ENCODE peak calls at places on chromosomes 4 and X, in four cellular contexts. I is CD8-positive, alpha-beta T cell; C is cardiac muscle cell; V is GM23338. L is an unnamed sample.

GRCh38 chrX:148310402-148311200 is 189.8 kb upstream of the AFF2 start:
- DNase-seq in I (peak; percentile 37), C (no peak), V (no peak), L (no peak)

GRCh38 chr4:111400736-111401135 is 744.5 kb upstream of the FAM241A start:
- DNase-seq in I (no peak), C (peak; percentile 83), V (no peak), L (no peak)

GRCh38 chrX:101078716-101079115 is at the start of gene TMEM35A:
- DNase-seq in I (no peak), C (peak; percentile 53), V (peak; percentile 70), L (peak; percentile 36)

GRCh38 chr4:139736661-139737060 is 71.0 kb downstream of the MGST2 start:
- DNase-seq in I (no peak), C (no peak), V (peak; percentile 25), L (no peak)

GRCh38 chrX:54754854-54755253 is 43.2 kb downstream of the ITIH6 start:
- DNase-seq in I (no peak), C (no peak), V (peak; percentile 1), L (peak; percentile 38)

GRCh38 chrX:21802054-21802660 is 37.3 kb upstream of the MBTPS2 start:
- DNase-seq in I (no peak), C (peak; percentile 21), V (no peak), L (no peak)

GRCh38 chrX:29662101-29662500 is 553.3 kb upstream of the MAGEB2 start:
- DNase-seq in I (no peak), C (no peak), V (no peak), L (no peak)

GRCh38 chrX:136525738-136526606 is 6.0 kb upstream of the VGLL1 start:
- DNase-seq in I (no peak), C (no peak), V (no peak), L (no peak)

GRCh38 chr4:125200556-125200955 is 114.2 kb upstream of the FAT4 start:
- DNase-seq in I (no peak), C (no peak), V (no peak), L (no peak)

GRCh38 chr4:43325220-43325967 is 432.9 kb downstream of the GRXCR1 start:
- DNase-seq in I (no peak), C (no peak), V (no peak), L (no peak)

GRCh38 chr4:38207110-38207457 is 246.9 kb downstream of the PTTG2 start:
- DNase-seq in I (no peak), C (no peak), V (no peak), L (no peak)

GRCh38 chr4:168119870-168120269 is 27.5 kb downstream of the ANXA10 start:
- DNase-seq in I (no peak), C (no peak), V (no peak), L (no peak)

GRCh38 chr4:15234101-15234500 is 193.7 kb upstream of the C1QTNF7 start:
- DNase-seq in I (no peak), C (no peak), V (no peak), L (no peak)

GRCh38 chr4:105306158-105306781 is 159.6 kb downstream of the TET2 start:
- DNase-seq in I (no peak), C (no peak), V (no peak), L (no peak)

GRCh38 chr4:160825644-160826338 is 1338.0 kb downstream of the FSTL5 start:
- DNase-seq in I (no peak), C (peak; percentile 17), V (no peak), L (no peak)

GRCh38 chr4:62344474-62344873 is 1144.3 kb downstream of the ADGRL3 start:
- DNase-seq in I (no peak), C (no peak), V (no peak), L (no peak)

GRCh38 chr4:79682801-79683217 is 274.8 kb upstream of the GK2 start:
- DNase-seq in I (no peak), C (no peak), V (no peak), L (no peak)

GRCh38 chrX:45714864-45715263 is 514.2 kb upstream of the DIPK2B start:
- DNase-seq in I (no peak), C (no peak), V (no peak), L (no peak)

GRCh38 chr4:164424852-164425251 is 329.1 kb upstream of the SMIM31 start:
- DNase-seq in I (no peak), C (no peak), V (no peak), L (no peak)

GRCh38 chr4:1614854-1615595 is 69.1 kb downstream of the FAM53A start:
- DNase-seq in I (no peak), C (no peak), V (no peak), L (no peak)

GRCh38 chr4:113300384-113301011 is 251.0 kb downstream of the ANK2 start:
- DNase-seq in I (no peak), C (peak; percentile 5), V (peak; percentile 4), L (no peak)

GRCh38 chrX:31353095-31353494 is 281.3 kb upstream of the FTHL17 start:
- DNase-seq in I (no peak), C (no peak), V (no peak), L (no peak)

GRCh38 chrX:10608099-10608498 is 12.3 kb downstream of the MID1 start:
- DNase-seq in I (no peak), C (no peak), V (no peak), L (no peak)

GRCh38 chrX:40154229-40154852 is 56.6 kb upstream of the BCOR start:
- DNase-seq in I (no peak), C (peak; percentile 86), V (peak; percentile 65), L (peak; percentile 93)
- H3K4me3 ChIP-seq in I (peak overlapping the region; percentile 41), C (peak overlapping the region; percentile 43), V (peak overlapping the region; percentile 64), L (peak overlapping the region; percentile 61)

GRCh38 chrX:25012433-25012735 is 3.4 kb downstream of the ARX start:
- DNase-seq in I (no peak), C (peak; percentile 59), V (peak; percentile 62), L (peak; percentile 85)
- H3K27me3 ChIP-seq in I (no peaks in the 10 kb centered on the region), C (peaks cover 99% of the 10 kb centered on the region), V (peaks cover 98% of the 10 kb centered on the region), L (peaks cover 98% of the 10 kb centered on the region)

GRCh38 chrX:107562482-107562881 is 65.8 kb upstream of the PRPS1 start:
- DNase-seq in I (no peak), C (peak; percentile 18), V (no peak), L (no peak)

GRCh38 chrX:107563851-107564250 is 64.5 kb upstream of the PRPS1 start:
- DNase-seq in I (no peak), C (no peak), V (peak; percentile 26), L (no peak)

GRCh38 chrX:107559506-107559905 is 68.8 kb upstream of the PRPS1 start:
- DNase-seq in I (no peak), C (no peak), V (no peak), L (no peak)

GRCh38 chrX:107565005-107565404 is 63.3 kb upstream of the PRPS1 start:
- DNase-seq in I (no peak), C (no peak), V (no peak), L (no peak)

DNA sequence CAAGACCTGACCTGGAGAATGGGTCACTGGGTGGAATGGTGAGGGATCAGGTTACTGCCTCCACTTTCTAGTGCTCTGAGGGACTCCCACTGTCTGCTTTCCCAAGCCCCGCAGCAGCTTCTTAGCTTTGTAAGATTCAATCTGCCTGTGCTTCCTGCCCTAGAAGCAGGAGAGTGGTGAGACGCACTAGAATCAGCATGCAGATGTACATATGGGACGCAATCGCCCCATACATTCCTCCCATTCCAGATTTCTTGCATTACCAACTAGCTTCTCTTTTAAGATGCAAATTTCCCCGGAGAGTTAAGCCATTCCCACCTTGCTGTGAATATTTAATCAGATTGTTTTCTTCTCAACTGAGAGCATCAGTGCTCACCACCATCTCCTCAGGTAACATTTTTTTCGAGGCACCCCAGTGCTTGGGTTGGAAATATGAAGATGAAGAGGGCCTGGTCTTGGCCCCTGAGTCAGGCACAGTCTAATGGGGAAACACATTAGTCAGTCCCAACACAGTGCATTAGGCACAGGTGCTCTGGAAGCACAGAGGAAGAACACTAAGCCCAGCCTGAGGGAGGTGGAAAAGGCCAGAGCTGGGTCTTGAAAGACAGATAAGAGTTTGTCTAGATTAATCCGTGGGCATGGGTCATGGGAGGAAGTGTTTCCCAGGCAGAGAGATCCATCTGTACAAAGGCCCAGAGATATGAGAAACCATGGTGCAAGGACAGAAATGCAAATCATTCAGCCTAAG is 66.7 kb upstream of the PRPS1 start:
- DNase-seq in I (no peak), C (no peak), V (peak; percentile 83), L (peak; percentile 26)
- H3K36me3 ChIP-seq in I (no peaks in the 10 kb centered on the region), C (no peaks in the 10 kb centered on the region), V (no peaks in the 10 kb centered on the region), L (no peaks in the 10 kb centered on the region)

GRCh38 chrX:56228914-56229313 is 3.2 kb upstream of the KLF8 start:
- DNase-seq in I (no peak), C (no peak), V (peak; percentile 3), L (no peak)

GRCh38 chrX:56233100-56233499 is 944 bp downstream of the KLF8 start:
- DNase-seq in I (no peak), C (peak; percentile 13), V (peak; percentile 25), L (no peak)

GRCh38 chrX:56232221-56233082 is at the start of gene KLF8:
- DNase-seq in I (no peak), C (peak; percentile 43), V (peak; percentile 72), L (peak; percentile 76)

GRCh38 chrX:56231706-56232105 is 450 bp upstream of the KLF8 start:
- DNase-seq in I (no peak), C (peak; percentile 2), V (peak; percentile 37), L (peak; percentile 12)

DNA sequence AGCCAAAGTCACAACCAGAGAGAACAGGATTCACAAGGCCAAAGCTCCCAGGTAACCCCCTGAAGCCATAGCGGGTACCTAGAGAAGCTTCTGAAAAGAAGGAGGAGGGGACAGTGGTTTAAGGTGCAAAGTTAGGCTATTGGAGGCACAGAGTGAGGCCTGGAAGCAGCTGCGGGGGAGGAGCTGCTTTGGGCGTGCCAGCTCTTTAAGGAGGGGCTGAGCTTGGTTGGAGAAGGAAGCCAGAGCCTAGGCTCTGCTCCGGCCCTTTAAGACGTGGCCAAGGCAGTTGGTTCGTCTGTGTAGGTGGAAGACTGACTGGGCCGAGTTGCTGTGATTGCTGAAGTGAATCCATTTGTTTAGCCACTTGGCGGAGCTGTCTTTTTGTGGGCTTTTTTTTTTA is 1.5 kb downstream of the KLF8 start:
- DNase-seq in I (no peak), C (peak; percentile 14), V (peak; percentile 74), L (peak; percentile 34)
- H3K4me3 ChIP-seq in I (no peak overlapping the region), C (peak overlapping the region; percentile 11), V (peak overlapping the region; percentile 75), L (peak overlapping the region; percentile 65)

GRCh38 chr4:95742872-95743271 is 97.0 kb upstream of the PDHA2 start:
- DNase-seq in I (no peak), C (no peak), V (no peak), L (no peak)
- H3K27me3 ChIP-seq in I (no peaks in the 10 kb centered on the region), C (no peaks in the 10 kb centered on the region), V (no peaks in the 10 kb centered on the region), L (no peaks in the 10 kb centered on the region)

GRCh38 chr4:39319678-39320077 is 46.5 kb downstream of the RFC1 start:
- DNase-seq in I (no peak), C (no peak), V (no peak), L (no peak)
- H3K36me3 ChIP-seq in I (peaks cover 21% of the 10 kb centered on the region), C (peaks cover 25% of the 10 kb centered on the region), V (peaks cover 24% of the 10 kb centered on the region), L (peaks cover 2% of the 10 kb centered on the region)

GRCh38 chr4:76420901-76421581 is at the start of gene CCDC158:
- DNase-seq in I (no peak), C (no peak), V (peak; percentile 50), L (peak; percentile 37)
- H3K4me3 ChIP-seq in I (peak within 1 kb of the TSS; percentile 35), C (no peak within 1 kb of the TSS), V (peak within 1 kb of the TSS; percentile 52), L (no peak within 1 kb of the TSS)

DNA sequence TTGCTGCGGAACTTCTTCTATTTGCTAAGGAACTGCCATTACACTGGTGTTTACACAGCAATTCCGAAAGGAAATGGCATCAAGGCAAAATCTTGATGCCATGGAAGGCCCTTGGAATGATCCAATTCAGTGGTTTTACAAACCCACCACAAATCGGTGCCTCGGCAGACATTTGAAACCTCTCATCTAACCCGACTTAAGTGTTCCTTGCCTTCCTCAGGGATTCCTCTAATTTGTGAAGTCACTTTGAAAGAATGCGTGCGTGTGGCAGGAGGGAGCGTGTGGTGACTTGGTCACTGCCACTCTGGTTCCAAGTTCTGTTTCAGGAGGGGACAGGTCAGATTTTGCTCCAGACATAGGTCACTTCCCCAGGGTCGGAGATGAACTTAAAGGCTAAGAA is 4.8 kb downstream of the NOP14 start:
- DNase-seq in I (no peak), C (no peak), V (no peak), L (no peak)
- H3K27me3 ChIP-seq in I (no peaks in the 10 kb centered on the region), C (no peaks in the 10 kb centered on the region), V (peaks cover 3% of the 10 kb centered on the region), L (no peaks in the 10 kb centered on the region)

L was measured in H7.